ENCODE peak calls at places on chromosomes 5 and 9, in eight cellular contexts. W, U, I, L, B, P, Y and N are unnamed samples.

GRCh38 chr5:160991205-160991604 is 139.2 kb upstream of the ATP10B start:
- DNase-seq in P (no peak), W (no peak), L (no peak), Y (no peak), B (no peak), U (no peak), I (no peak), N (no peak)

GRCh38 chr5:171534009-171534895 is 114.8 kb downstream of the FGF18 start:
- DNase-seq in U (no peak), L (no peak), W (peak; percentile 60), Y (no peak), P (no peak), I (no peak), B (no peak), N (no peak)

GRCh38 chr5:143432658-143433239 is 29.3 kb upstream of the NR3C1 start:
- DNase-seq in I (no peak), Y (no peak), P (no peak), B (no peak), L (no peak), W (no peak), U (no peak), N (no peak)

GRCh38 chr5:31556461-31556860 is 24.4 kb downstream of the C5orf22 start:
- DNase-seq in Y (no peak), U (no peak), P (no peak), I (no peak), W (no peak), L (no peak), B (no peak), N (no peak)

GRCh38 chr5:84693256-84693655 is 308.6 kb upstream of the EDIL3 start:
- DNase-seq in B (no peak), U (no peak), W (peak; percentile 41), I (no peak), L (no peak), P (no peak), Y (no peak), N (peak; percentile 78)

GRCh38 chr5:40790947-40791593 is 7.1 kb downstream of the PRKAA1 start:
- DNase-seq in P (no peak), U (no peak), B (no peak), W (peak; percentile 64), L (no peak), Y (no peak), I (no peak), N (peak; percentile 32)

GRCh38 chr5:122906768-122907167 is 61.4 kb downstream of the SNX24 start:
- DNase-seq in L (no peak), U (no peak), P (no peak), I (no peak), B (no peak), Y (no peak), W (no peak), N (peak; percentile 77)

GRCh38 chr9:129237195-129237611 is 59.1 kb upstream of the IER5L start:
- DNase-seq in B (peak; percentile 23), L (no peak), U (no peak), P (no peak), W (peak; percentile 54), Y (peak; percentile 73), I (peak; percentile 65), N (peak; percentile 56)

GRCh38 chr5:119629339-119629738 is at the start of gene FAM170A:
- DNase-seq in L (no peak), I (no peak), U (no peak), P (no peak), B (no peak), W (no peak), Y (no peak), N (no peak)

GRCh38 chr9:13513710-13514444 is 234.4 kb upstream of the MPDZ start:
- DNase-seq in Y (no peak), P (no peak), U (no peak), W (peak; percentile 58), L (no peak), B (no peak), I (no peak), N (no peak)

GRCh38 chr5:78726556-78726955 is 78.0 kb upstream of the LHFPL2 start:
- DNase-seq in P (no peak), B (no peak), Y (no peak), I (no peak), W (no peak), U (no peak), L (no peak), N (peak; percentile 48)

GRCh38 chr9:77569335-77569734 is 78.8 kb downstream of the GNA14 start:
- DNase-seq in B (no peak), P (no peak), W (no peak), Y (no peak), L (no peak), U (no peak), I (no peak), N (no peak)

GRCh38 chr5:116970318-116970717 is 395.7 kb upstream of the SEMA6A start:
- DNase-seq in I (no peak), U (no peak), B (no peak), P (no peak), W (no peak), Y (no peak), L (no peak), N (no peak)

GRCh38 chr5:76547242-76547890 is 75.8 kb downstream of the F2RL2 start:
- DNase-seq in U (peak; percentile 25), P (no peak), W (no peak), I (peak; percentile 18), L (peak; percentile 38), Y (no peak), B (peak; percentile 26), N (no peak)

GRCh38 chr9:107176701-107177100 is 106.4 kb upstream of the RAD23B start:
- DNase-seq in B (no peak), Y (no peak), U (peak; percentile 20), I (no peak), L (no peak), W (no peak), P (no peak), N (no peak)

GRCh38 chr9:131946169-131946568 is 133.5 kb downstream of the MED27 start:
- DNase-seq in W (no peak), B (no peak), U (no peak), L (no peak), Y (no peak), P (no peak), I (no peak), N (no peak)

GRCh38 chr5:61450170-61450815 is 118.2 kb downstream of the ZSWIM6 start:
- DNase-seq in B (no peak), P (no peak), U (peak; percentile 32), W (peak; percentile 62), I (peak; percentile 59), Y (peak; percentile 46), L (no peak), N (peak; percentile 98)

GRCh38 chr5:171633776-171634470 is 151.7 kb upstream of the SMIM23 start:
- DNase-seq in W (no peak), Y (no peak), I (no peak), B (no peak), U (no peak), L (no peak), P (no peak), N (no peak)

GRCh38 chr9:4206718-4207117 is 93.2 kb downstream of the GLIS3 start:
- DNase-seq in L (no peak), W (no peak), P (no peak), I (no peak), U (no peak), B (no peak), Y (peak; percentile 54), N (no peak)

GRCh38 chr9:130805510-130806387 is 29.3 kb upstream of the ABL1 start:
- DNase-seq in W (no peak), U (no peak), Y (no peak), L (no peak), P (no peak), B (no peak), I (no peak), N (no peak)

GRCh38 chr5:103119067-103119764 is 722 bp downstream of the GIN1 start:
- DNase-seq in I (no peak), B (no peak), P (no peak), U (no peak), W (peak; percentile 36), Y (no peak), L (no peak), N (peak; percentile 8)

GRCh38 chr5:133977858-133978257 is 9.4 kb upstream of the C5orf15 start:
- DNase-seq in L (no peak), B (no peak), P (no peak), Y (no peak), W (no peak), U (no peak), I (no peak), N (peak; percentile 81)

GRCh38 chr5:67085616-67086015 is 111.0 kb downstream of the CD180 start:
- DNase-seq in W (no peak), B (no peak), P (no peak), Y (no peak), U (no peak), I (no peak), L (no peak), N (no peak)

GRCh38 chr9:92721548-92721947 is 43.1 kb downstream of the BICD2 start:
- DNase-seq in U (no peak), Y (no peak), W (no peak), L (no peak), P (no peak), B (no peak), I (no peak), N (no peak)
- H3K27ac ChIP-seq in U (no peak overlapping the region), Y (no peak overlapping the region), W (no peak overlapping the region), L (no peak overlapping the region), P (no peak overlapping the region), B (no peak overlapping the region), I (no peak overlapping the region), N (no peak overlapping the region)

GRCh38 chr5:81815318-81815717 is 64.4 kb upstream of the SSBP2 start:
- DNase-seq in I (no peak), P (no peak), U (no peak), L (no peak), Y (no peak), W (no peak), B (no peak), N (no peak)
- H3K27me3 ChIP-seq in I (no peaks in the 10 kb centered on the region), P (no peaks in the 10 kb centered on the region), U (no peaks in the 10 kb centered on the region), L (peaks cover 5% of the 10 kb centered on the region), Y (no peaks in the 10 kb centered on the region), W (no peaks in the 10 kb centered on the region), B (no peaks in the 10 kb centered on the region), N (no peaks in the 10 kb centered on the region)

GRCh38 chr5:132838516-132839282 is 8.3 kb upstream of the SHROOM1 start:
- DNase-seq in L (no peak), Y (no peak), P (no peak), I (no peak), B (no peak), W (no peak), U (peak; percentile 55), N (no peak)
- H3K27ac ChIP-seq in L (no peak overlapping the region), Y (no peak overlapping the region), P (peak overlapping the region; percentile 79), I (no peak overlapping the region), B (no peak overlapping the region), W (no peak overlapping the region), U (peak overlapping the region; percentile 88), N (no peak overlapping the region)

DNA sequence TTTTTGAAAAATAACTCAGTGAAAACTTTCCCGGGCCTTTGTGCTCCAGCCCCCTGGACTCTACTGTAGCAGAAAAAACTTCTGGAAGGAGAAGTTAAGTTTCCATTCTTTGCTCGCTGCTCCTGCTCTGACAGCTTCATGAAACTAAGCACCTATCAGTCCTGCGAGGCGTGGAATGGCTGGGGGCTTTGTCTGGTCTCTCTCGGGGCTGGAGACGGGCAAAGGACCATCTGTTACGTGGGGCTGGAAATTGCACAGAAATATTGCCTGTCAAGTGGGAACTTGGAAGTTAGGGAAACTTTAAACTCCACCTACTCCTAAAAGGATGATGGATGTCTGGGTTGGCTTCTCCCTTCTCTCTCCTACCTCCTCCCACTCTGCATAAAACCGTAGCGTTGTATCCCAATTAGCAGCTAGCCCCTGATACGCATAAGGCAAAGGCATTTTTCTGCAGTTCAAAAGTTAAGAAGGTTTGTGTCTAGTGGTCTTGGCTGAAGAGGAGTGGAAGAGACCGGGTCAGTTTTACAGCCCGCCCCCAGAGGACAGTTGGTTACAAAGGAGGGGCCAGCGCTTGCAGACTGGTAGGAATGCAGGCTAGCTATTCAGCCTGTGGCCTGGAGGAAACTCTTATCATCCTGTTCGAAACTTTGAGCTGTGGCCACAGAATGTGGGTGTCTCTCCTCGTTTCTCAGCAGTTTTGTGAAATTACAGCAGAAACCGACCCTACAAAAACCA is 1.2 kb downstream of the FBXL7 start:
- DNase-seq in W (no peak), L (no peak), U (peak; percentile 25), P (peak; percentile 49), B (no peak), Y (peak; percentile 46), I (peak; percentile 75), N (peak; percentile 87)
- H3K27me3 ChIP-seq in W (peaks cover 36% of the 10 kb centered on the region), L (no peaks in the 10 kb centered on the region), U (peaks cover 12% of the 10 kb centered on the region), P (no peaks in the 10 kb centered on the region), B (no peaks in the 10 kb centered on the region), Y (no peaks in the 10 kb centered on the region), I (no peaks in the 10 kb centered on the region), N (no peaks in the 10 kb centered on the region)